ENCODE peak calls at places on chromosomes 12 and 14, in four cellular contexts. Q is G401; D is effector memory CD4-positive, alpha-beta T cell; M is epithelial cell of esophagus. N is an unnamed sample.

GRCh38 chr14:64035143-64035542 is 182.3 kb downstream of the SYNE2 start:
- DNase-seq in D (no peak), Q (no peak), M (no peak), N (no peak)

GRCh38 chr12:106248849-106249371 is 1.1 kb upstream of the CKAP4 start:
- DNase-seq in Q (no peak), M (peak), D (no peak), N (peak)

GRCh38 chr12:127293507-127294310 is 973.3 kb upstream of the TMEM132C start:
- DNase-seq in Q (no peak), D (no peak), M (peak), N (no peak)

GRCh38 chr12:120536064-120536791 is 2.1 kb downstream of the RNF10 start:
- DNase-seq in Q (no peak), D (no peak), M (no peak), N (peak)

GRCh38 chr14:69358233-69358963 is 39.7 kb downstream of the ERH start:
- DNase-seq in Q (no peak), M (no peak), D (no peak), N (no peak)

GRCh38 chr14:100573009-100573756 is 14.0 kb downstream of the BEGAIN start:
- DNase-seq in M (no peak), D (no peak), Q (no peak), N (no peak)

GRCh38 chr14:68927956-68928675 is 51.0 kb downstream of the ACTN1 start:
- DNase-seq in Q (no peak), M (no peak), D (no peak), N (no peak)

GRCh38 chr14:43165651-43166050 is 1341.4 kb downstream of the FSCB start:
- DNase-seq in D (no peak), Q (no peak), M (no peak), N (no peak)

GRCh38 chr14:105323663-105324062 is 9.1 kb downstream of the PACS2 start:
- DNase-seq in M (no peak), D (no peak), Q (peak), N (no peak)

GRCh38 chr12:70398002-70398401 is 31.9 kb downstream of the KCNMB4 start:
- DNase-seq in M (no peak), D (no peak), Q (peak), N (no peak)

GRCh38 chr12:49524660-49525324 is 14.0 kb upstream of the KCNH3 start:
- DNase-seq in D (no peak), Q (no peak), M (no peak), N (peak)

GRCh38 chr14:91997492-91997891 is 42.4 kb downstream of the TRIP11 start:
- DNase-seq in Q (no peak), M (no peak), D (no peak), N (peak)

GRCh38 chr14:103625361-103626095 is 3.5 kb upstream of the KLC1 start:
- DNase-seq in D (peak), Q (no peak), M (no peak), N (no peak)

GRCh38 chr12:98618952-98619351 is 25.5 kb downstream of the SLC25A3 start:
- DNase-seq in M (peak), Q (no peak), D (no peak), N (no peak)

GRCh38 chr14:103576371-103577024 is 13.7 kb downstream of the COA8 start:
- DNase-seq in D (no peak), M (peak), Q (peak), N (peak)

GRCh38 chr14:81776531-81776930 is 242.9 kb upstream of the SEL1L start:
- DNase-seq in M (no peak), D (no peak), Q (no peak), N (no peak)

GRCh38 chr14:76962303-76962660 is 66.2 kb downstream of the IRF2BPL start:
- DNase-seq in D (no peak), Q (no peak), M (no peak), N (no peak)

GRCh38 chr12:104201238-104202001 is 14.2 kb upstream of the TXNRD1 start:
- DNase-seq in M (peak), D (peak), Q (peak), N (peak)

GRCh38 chr12:62190921-62191746 is 69.1 kb upstream of the USP15 start:
- DNase-seq in Q (no peak), D (no peak), M (no peak), N (no peak)

GRCh38 chr14:67952786-67953185 is 133.2 kb downstream of the RAD51B start:
- DNase-seq in Q (no peak), M (no peak), D (no peak), N (no peak)

N was measured in dermis blood vessel endothelial cell.